ENCODE peak calls at places on chromosomes 2 and 18, in four cellular contexts. X, S, T and I are unnamed samples. For H3K4me1, the result is how much of the 10 kb centered on the place peaks cover.

GRCh38 chr2:120844098-120844738 is 108.5 kb downstream of the GLI2 start:
- DNase-seq in X (no peak), S (no peak), T (no peak), I (peak)

GRCh38 chr18:57984490-57985109 is 59.4 kb upstream of the NEDD4L start:
- DNase-seq in X (no peak), S (no peak), T (no peak), I (no peak)

GRCh38 chr2:217834057-217834620 is 168.7 kb downstream of the TNS1 start:
- DNase-seq in X (no peak), S (no peak), T (no peak), I (no peak)

GRCh38 chr2:11781624-11782023 is 35.2 kb downstream of the LPIN1 start:
- DNase-seq in X (no peak), S (no peak), T (no peak), I (no peak)

GRCh38 chr2:152718909-152719645 is 657 bp downstream of the ARL6IP6 start:
- DNase-seq in X (peak), S (peak), T (peak), I (no peak)

GRCh38 chr2:197813093-197813787 is 8.8 kb downstream of the PLCL1 start:
- DNase-seq in X (peak), S (peak), T (no peak), I (no peak)

GRCh38 chr2:136131484-136131960 is 13.6 kb upstream of the CXCR4 start:
- DNase-seq in X (no peak), S (no peak), T (no peak), I (no peak)

GRCh38 chr18:59697236-59697932 is at the start of gene CCBE1:
- DNase-seq in X (peak), S (peak), T (peak), I (peak)

GRCh38 chr2:149799296-149799695 is 211.7 kb upstream of the MMADHC start:
- DNase-seq in X (no peak), S (peak), T (no peak), I (no peak)

GRCh38 chr2:202030676-202031075 is 3.0 kb upstream of the FZD7 start:
- DNase-seq in X (no peak), S (peak), T (no peak), I (no peak)

GRCh38 chr2:3911891-3912455 is 208.6 kb downstream of the DCDC2C start:
- DNase-seq in X (no peak), S (no peak), T (no peak), I (no peak)

GRCh38 chr2:65396348-65397026 is 35.9 kb downstream of the SPRED2 start:
- DNase-seq in X (no peak), S (peak), T (peak), I (no peak)

GRCh38 chr2:10294077-10294476 is 8.6 kb upstream of the HPCAL1 start:
- DNase-seq in X (no peak), S (no peak), T (no peak), I (no peak)

GRCh38 chr2:112674229-112674628 is 28.5 kb downstream of the SLC20A1 start:
- DNase-seq in X (no peak), S (no peak), T (peak), I (peak)

GRCh38 chr2:18830962-18831361 is 241.6 kb upstream of the NT5C1B start:
- DNase-seq in X (no peak), S (no peak), T (no peak), I (no peak)

GRCh38 chr18:53603281-53603680 is 621.2 kb downstream of the MBD2 start:
- DNase-seq in X (no peak), S (no peak), T (no peak), I (no peak)

GRCh38 chr2:43605079-43605655 is 9.3 kb upstream of the THADA start:
- DNase-seq in X (peak), S (peak), T (no peak), I (no peak)

GRCh38 chr18:7390731-7391492 is 160.0 kb downstream of the LRRC30 start:
- DNase-seq in X (no peak), S (no peak), T (no peak), I (no peak)

GRCh38 chr18:50791599-50792438 is 28.0 kb downstream of the MRO start:
- DNase-seq in X (no peak), S (no peak), T (no peak), I (no peak)

DNA sequence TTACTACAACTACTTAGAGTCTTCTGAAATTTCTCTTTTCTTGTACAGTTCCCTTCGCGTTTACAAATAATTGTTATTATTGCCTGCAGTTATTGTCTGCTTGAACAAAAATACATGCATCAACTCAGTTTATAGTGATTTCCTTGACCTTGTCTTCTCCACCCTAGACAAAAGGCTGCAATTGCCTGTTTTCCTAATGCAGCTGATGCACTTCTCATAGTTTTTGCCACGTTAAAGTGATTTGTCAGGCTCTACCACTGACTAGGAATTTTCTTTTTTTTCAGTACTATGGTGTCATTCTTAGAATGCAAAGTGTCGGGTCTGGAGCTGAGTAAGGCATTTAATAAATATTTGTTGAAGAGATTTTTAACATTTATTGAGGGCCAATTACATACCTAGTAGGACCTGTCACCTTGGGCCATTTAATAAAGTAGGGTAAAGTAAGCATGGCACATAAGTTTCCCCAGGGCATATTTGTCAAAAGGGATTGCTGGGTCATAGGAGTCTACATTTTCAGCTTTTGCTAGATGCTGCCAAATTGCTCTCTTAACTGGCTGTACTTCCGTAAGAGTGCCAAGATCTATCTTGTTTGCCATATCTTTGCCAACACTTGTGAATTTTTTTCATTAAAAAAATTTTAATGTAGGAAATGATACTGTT is 24.1 kb downstream of the ACSL3 start:
- DNase-seq in X (no peak), S (no peak), T (no peak), I (no peak)
- H3K27ac ChIP-seq in X (peak), S (no peak), T (no peak), I (no peak)

GRCh38 chr2:170975943-170976270 is 46.9 kb downstream of the GORASP2 start:
- DNase-seq in X (no peak), S (no peak), T (no peak), I (no peak)
- H3K4me3 ChIP-seq in X (no peak), S (no peak), T (no peak), I (no peak)

DNA sequence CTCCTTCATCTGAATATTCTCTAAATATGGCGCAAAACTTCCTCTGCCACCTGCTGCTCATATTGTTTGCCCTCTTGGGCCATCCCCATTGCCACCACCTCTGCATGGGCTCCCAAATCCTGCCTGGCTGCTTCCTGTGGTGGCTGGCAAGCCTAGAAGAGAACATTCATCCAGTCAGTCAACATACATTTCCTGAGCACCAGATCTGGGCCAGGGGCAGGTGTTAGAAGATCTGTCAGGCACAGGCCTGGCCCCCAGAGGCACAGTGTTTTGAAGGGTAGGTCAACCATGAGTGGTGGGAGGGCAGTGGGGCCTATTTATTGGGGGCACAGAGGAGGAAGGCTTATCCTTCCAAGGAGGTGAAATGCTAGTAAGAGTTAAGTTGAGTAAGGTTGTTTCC is 73.2 kb downstream of the TMEM247 start:
- DNase-seq in X (no peak), S (no peak), T (no peak), I (no peak)
- H3K4me1 ChIP-seq in X (half or more), S (under half), T (under half), I (under half)

GRCh38 chr2:98729652-98730051 is 1.3 kb downstream of the MGAT4A start:
- DNase-seq in X (no peak), S (no peak), T (no peak), I (no peak)
- H3K27ac ChIP-seq in X (no peak), S (no peak), T (peak), I (no peak)

GRCh38 chr2:26095758-26096157 is 61.9 kb downstream of the RAB10 start:
- DNase-seq in X (no peak), S (no peak), T (no peak), I (no peak)
- H3K4me3 ChIP-seq in X (no peak), S (no peak), T (no peak), I (no peak)

GRCh38 chr2:191935247-191935646 is 88.4 kb upstream of the CAVIN2 start:
- DNase-seq in X (peak), S (no peak), T (no peak), I (no peak)

GRCh38 chr2:191941376-191941775 is 94.5 kb upstream of the CAVIN2 start:
- DNase-seq in X (no peak), S (no peak), T (no peak), I (no peak)

GRCh38 chr2:191942114-191943103 is 95.5 kb upstream of the CAVIN2 start:
- DNase-seq in X (peak), S (peak), T (no peak), I (no peak)

GRCh38 chr2:191936882-191937405 is 90.1 kb upstream of the CAVIN2 start:
- DNase-seq in X (no peak), S (no peak), T (no peak), I (no peak)

GRCh38 chr2:191938779-191939178 is 91.9 kb upstream of the CAVIN2 start:
- DNase-seq in X (no peak), S (no peak), T (no peak), I (no peak)
- H3K4me1 ChIP-seq in X (under half), S (under half), T (under half), I (under half)

GRCh38 chr2:46393865-46394264 is 85.5 kb upstream of the TMEM247 start:
- DNase-seq in X (no peak), S (no peak), T (no peak), I (no peak)
- H3K27ac ChIP-seq in X (no peak), S (no peak), T (no peak), I (no peak)

GRCh38 chr2:23530121-23530908 is 145.3 kb downstream of the KLHL29 start:
- DNase-seq in X (no peak), S (no peak), T (no peak), I (no peak)
- H3K4me3 ChIP-seq in X (no peak), S (no peak), T (no peak), I (no peak)

GRCh38 chr2:20596973-20597867 is 53.7 kb downstream of the HS1BP3 start:
- DNase-seq in X (no peak), S (no peak), T (no peak), I (peak)
- H3K4me1 ChIP-seq in X (under half), S (half or more), T (under half), I (under half)